ENCODE peak calls at places on chromosome 7, in ten cellular contexts. A is uterus, H is endodermal cell, S is stomach, O is mucosa of descending colon, U is psoas muscle, L is choroid plexus epithelial cell, T is keratinocyte, E is Panc1, Q is IMR-90. W is an unnamed sample.

GRCh38 chr7:8710124-8710523 is 276.7 kb downstream of the NXPH1 start:
- DNase-seq in A (no peak), H (no peak), S (no peak), O (no peak), U (no peak), L (no peak), T (no peak), E (no peak), Q (no peak), W (no peak)

GRCh38 chr7:127976056-127976455 is 55.2 kb downstream of the LRRC4 start:
- DNase-seq in A (no peak), H (no peak), S (peak; percentile 75), O (no peak), U (no peak), L (peak; percentile 17), T (no peak), E (no peak), Q (no peak), W (no peak)

GRCh38 chr7:149197675-149198074 is 2.3 kb downstream of the ZNF282 start:
- DNase-seq in A (no peak), H (no peak), S (no peak), O (no peak), U (no peak), L (no peak), T (no peak), E (no peak), Q (no peak), W (no peak)

GRCh38 chr7:128409435-128410091 is at the start of gene IMPDH1:
- DNase-seq in A (peak; percentile 90), H (peak; percentile 95), S (peak; percentile 94), O (peak; percentile 93), U (peak; percentile 93), L (peak; percentile 79), T (no peak), E (no peak), Q (peak; percentile 61), W (peak; percentile 93)

GRCh38 chr7:115478426-115478825 is 552.1 kb downstream of the TFEC start:
- DNase-seq in A (no peak), H (no peak), S (no peak), O (no peak), U (no peak), L (peak; percentile 58), T (no peak), E (no peak), Q (no peak), W (no peak)

GRCh38 chr7:139043823-139044812 is 8.3 kb upstream of the ZC3HAV1L start:
- DNase-seq in A (no peak), H (no peak), S (peak; percentile 55), O (peak; percentile 59), U (no peak), L (peak; percentile 22), T (no peak), E (no peak), Q (peak; percentile 44), W (no peak)

GRCh38 chr7:150665882-150666281 is 19.6 kb upstream of the GIMAP2 start:
- DNase-seq in A (no peak), H (no peak), S (no peak), O (no peak), U (no peak), L (no peak), T (no peak), E (no peak), Q (no peak), W (no peak)

GRCh38 chr7:134645935-134646334 is 718 bp upstream of the BPGM start:
- DNase-seq in A (no peak), H (no peak), S (no peak), O (peak; percentile 18), U (no peak), L (peak; percentile 57), T (no peak), E (no peak), Q (peak; percentile 65), W (no peak)

GRCh38 chr7:12670071-12670729 is 17.2 kb upstream of the ARL4A start:
- DNase-seq in A (no peak), H (no peak), S (peak; percentile 58), O (no peak), U (no peak), L (peak; percentile 90), T (no peak), E (no peak), Q (peak; percentile 87), W (no peak)

GRCh38 chr7:1646957-1647891 is 22.9 kb upstream of the ELFN1 start:
- DNase-seq in A (no peak), H (peak; percentile 37), S (no peak), O (no peak), U (peak; percentile 86), L (peak; percentile 51), T (no peak), E (no peak), Q (no peak), W (peak; percentile 40)

GRCh38 chr7:142481548-142481947 is 223.7 kb upstream of the PRSS58 start:
- DNase-seq in A (no peak), H (peak; percentile 33), S (no peak), O (no peak), U (no peak), L (peak; percentile 34), T (no peak), E (no peak), Q (peak; percentile 53), W (no peak)

GRCh38 chr7:142483659-142484317 is 225.9 kb upstream of the PRSS58 start:
- DNase-seq in A (no peak), H (peak; percentile 52), S (no peak), O (no peak), U (no peak), L (no peak), T (no peak), E (no peak), Q (no peak), W (no peak)

GRCh38 chr7:142485617-142486226 is 227.9 kb upstream of the PRSS58 start:
- DNase-seq in A (no peak), H (peak; percentile 76), S (no peak), O (no peak), U (no peak), L (peak; percentile 45), T (no peak), E (no peak), Q (no peak), W (no peak)

GRCh38 chr7:142487124-142487523 is 229.3 kb upstream of the PRSS58 start:
- DNase-seq in A (no peak), H (no peak), S (no peak), O (no peak), U (no peak), L (no peak), T (no peak), E (no peak), Q (no peak), W (no peak)

GRCh38 chr7:142482899-142483658 is 225.2 kb upstream of the PRSS58 start:
- DNase-seq in A (no peak), H (peak; percentile 83), S (peak; percentile 54), O (peak; percentile 77), U (peak; percentile 62), L (peak; percentile 77), T (no peak), E (no peak), Q (peak; percentile 66), W (no peak)
- TF ChIP-seq CTCF in A (no peak), H (peak; percentile 89), S (no peak), O (peak; percentile 62), U (peak; percentile 70), L (peak; percentile 97), T (peak; percentile 92), E (peak; percentile 92), Q (peak; percentile 83), W (peak; percentile 68)

GRCh38 chr7:78019457-78020130 is 221.0 kb downstream of the PHTF2 start:
- DNase-seq in A (peak; percentile 92), H (peak; percentile 91), S (peak; percentile 88), O (peak; percentile 93), U (peak; percentile 95), L (peak; percentile 79), T (no peak), E (no peak), Q (peak; percentile 73), W (peak; percentile 94)
- TF ChIP-seq CTCF in A (no peak), H (peak; percentile 25), S (no peak), O (no peak), U (peak; percentile 9), L (peak; percentile 32), T (no peak), E (no peak), Q (no peak), W (peak; percentile 28)

DNA sequence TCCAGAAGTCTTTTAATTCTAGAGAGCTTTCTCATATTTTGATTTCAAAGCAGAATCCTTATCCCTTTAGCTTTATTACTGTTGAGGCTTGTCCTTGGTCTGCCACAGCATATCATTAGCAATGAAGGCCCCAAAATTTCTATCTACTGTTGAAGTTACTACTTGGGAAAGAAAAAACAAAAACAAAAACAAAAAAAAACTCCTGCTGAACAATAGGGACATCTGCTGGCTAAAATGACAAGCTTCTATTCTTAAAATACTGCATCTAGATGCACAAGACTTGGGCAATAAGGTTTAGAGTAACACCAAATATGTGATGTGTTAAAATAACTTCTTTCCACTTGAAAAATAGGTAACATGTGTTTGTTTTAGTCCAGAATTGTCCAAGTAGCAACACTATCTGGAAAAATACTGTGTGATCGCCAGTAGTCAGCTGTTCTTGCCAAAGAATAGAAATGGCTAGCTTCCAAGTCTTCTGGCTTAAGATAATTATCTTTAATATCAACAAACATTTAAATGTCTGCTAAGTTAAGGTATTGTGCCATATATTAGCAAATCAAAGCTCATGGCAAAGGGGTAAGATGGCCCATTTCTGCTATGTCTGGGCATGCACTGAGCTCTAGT is 3.8 kb upstream of the DMTF1 start:
- DNase-seq in A (no peak), H (no peak), S (no peak), O (no peak), U (no peak), L (peak; percentile 66), T (no peak), E (peak; percentile 42), Q (peak; percentile 26), W (no peak)
- TF ChIP-seq CTCF in A (peak; percentile 46), H (peak; percentile 81), S (no peak), O (no peak), U (peak; percentile 67), L (peak; percentile 57), T (peak; percentile 48), E (peak; percentile 64), Q (peak; percentile 62), W (peak; percentile 75)

GRCh38 chr7:106523482-106523881 is 137.5 kb downstream of the CCDC71L start:
- DNase-seq in A (no peak), H (no peak), S (no peak), O (no peak), U (no peak), L (peak; percentile 6), T (no peak), E (no peak), Q (no peak), W (no peak)

GRCh38 chr7:106521541-106521940 is 139.4 kb downstream of the CCDC71L start:
- DNase-seq in A (no peak), H (no peak), S (no peak), O (no peak), U (no peak), L (no peak), T (no peak), E (no peak), Q (no peak), W (no peak)

GRCh38 chr7:106521115-106521514 is 139.8 kb downstream of the CCDC71L start:
- DNase-seq in A (no peak), H (peak; percentile 69), S (no peak), O (no peak), U (no peak), L (peak; percentile 9), T (no peak), E (no peak), Q (no peak), W (no peak)

GRCh38 chr7:106522691-106523090 is 138.3 kb downstream of the CCDC71L start:
- DNase-seq in A (no peak), H (no peak), S (no peak), O (no peak), U (no peak), L (peak; percentile 25), T (no peak), E (no peak), Q (no peak), W (no peak)

GRCh38 chr7:106524690-106525059 is 136.3 kb downstream of the CCDC71L start:
- DNase-seq in A (no peak), H (no peak), S (no peak), O (no peak), U (no peak), L (no peak), T (no peak), E (no peak), Q (no peak), W (no peak)
- TF ChIP-seq CTCF in A (no peak), H (no peak), S (no peak), O (no peak), U (no peak), L (no peak), T (no peak), E (no peak), Q (no peak), W (no peak)